ENCODE peak calls at places on chromosomes 7 and 10, in eight cellular contexts. One of them, this sample, is unnamed.

GRCh38 chr7:79789584-79790345 is 336.3 kb upstream of the MAGI2 start:
- DNase-seq in GM23338: no peak
- DNase-seq in HCT116: no peak
- DNase-seq in OCI-LY7: no peak
- DNase-seq in PC-9: no peak
- DNase-seq in PC-3: no peak
- DNase-seq in MM.1S: no peak
- DNase-seq in SK-N-SH: no peak
- DNase-seq in this sample: no peak

GRCh38 chr7:66896441-66896840 is 24.6 kb upstream of the TMEM248 start:
- DNase-seq in SK-N-SH: no peak
- DNase-seq in PC-3: no peak
- DNase-seq in GM23338: no peak
- DNase-seq in OCI-LY7: no peak
- DNase-seq in PC-9: no peak
- DNase-seq in MM.1S: no peak
- DNase-seq in HCT116: no peak
- DNase-seq in this sample: no peak

GRCh38 chr7:16071246-16071857 is 350.0 kb downstream of the CRPPA start:
- DNase-seq in MM.1S: peak; percentile 72
- DNase-seq in PC-9: peak; percentile 16
- DNase-seq in GM23338: peak; percentile 82
- DNase-seq in HCT116: peak; percentile 54
- DNase-seq in OCI-LY7: peak; percentile 61
- DNase-seq in SK-N-SH: peak; percentile 39
- DNase-seq in PC-3: peak; percentile 83
- DNase-seq in this sample: peak; percentile 80

GRCh38 chr10:122490786-122491680 is 29.7 kb downstream of the HTRA1 start:
- DNase-seq in PC-3: no peak
- DNase-seq in HCT116: no peak
- DNase-seq in OCI-LY7: no peak
- DNase-seq in GM23338: peak; percentile 15
- DNase-seq in PC-9: no peak
- DNase-seq in MM.1S: no peak
- DNase-seq in SK-N-SH: no peak
- DNase-seq in this sample: no peak

GRCh38 chr10:16699435-16699834 is 117.8 kb downstream of the RSU1 start:
- DNase-seq in MM.1S: no peak
- DNase-seq in HCT116: no peak
- DNase-seq in OCI-LY7: no peak
- DNase-seq in PC-3: no peak
- DNase-seq in GM23338: no peak
- DNase-seq in PC-9: no peak
- DNase-seq in SK-N-SH: peak; percentile 14
- DNase-seq in this sample: no peak

GRCh38 chr7:157402388-157402703 is 65.5 kb downstream of the DNAJB6 start:
- DNase-seq in MM.1S: no peak
- DNase-seq in GM23338: no peak
- DNase-seq in SK-N-SH: peak; percentile 23
- DNase-seq in HCT116: no peak
- DNase-seq in PC-3: no peak
- DNase-seq in OCI-LY7: no peak
- DNase-seq in PC-9: no peak
- DNase-seq in this sample: no peak

GRCh38 chr7:136523581-136523980 is 344.9 kb upstream of the CHRM2 start:
- DNase-seq in PC-3: no peak
- DNase-seq in MM.1S: no peak
- DNase-seq in HCT116: no peak
- DNase-seq in SK-N-SH: no peak
- DNase-seq in GM23338: no peak
- DNase-seq in OCI-LY7: no peak
- DNase-seq in PC-9: no peak
- DNase-seq in this sample: no peak

GRCh38 chr7:127017196-127017595 is 235.5 kb downstream of the GRM8 start:
- DNase-seq in PC-3: no peak
- DNase-seq in GM23338: no peak
- DNase-seq in OCI-LY7: no peak
- DNase-seq in PC-9: no peak
- DNase-seq in SK-N-SH: no peak
- DNase-seq in HCT116: no peak
- DNase-seq in MM.1S: no peak
- DNase-seq in this sample: no peak

GRCh38 chr10:114684085-114684821 is 26.2 kb upstream of the ABLIM1 start:
- DNase-seq in MM.1S: no peak
- DNase-seq in HCT116: no peak
- DNase-seq in SK-N-SH: peak; percentile 24
- DNase-seq in OCI-LY7: no peak
- DNase-seq in PC-9: no peak
- DNase-seq in GM23338: no peak
- DNase-seq in PC-3: peak; percentile 43
- DNase-seq in this sample: peak; percentile 80

GRCh38 chr10:69439813-69440506 is 11.3 kb upstream of the TSPAN15 start:
- DNase-seq in GM23338: peak; percentile 29
- DNase-seq in SK-N-SH: no peak
- DNase-seq in HCT116: no peak
- DNase-seq in OCI-LY7: no peak
- DNase-seq in MM.1S: no peak
- DNase-seq in PC-9: peak; percentile 81
- DNase-seq in PC-3: peak; percentile 96
- DNase-seq in this sample: peak; percentile 87

GRCh38 chr7:78751253-78751652 is 702.2 kb downstream of the MAGI2 start:
- DNase-seq in GM23338: no peak
- DNase-seq in PC-9: no peak
- DNase-seq in PC-3: no peak
- DNase-seq in SK-N-SH: no peak
- DNase-seq in OCI-LY7: no peak
- DNase-seq in HCT116: no peak
- DNase-seq in MM.1S: no peak
- DNase-seq in this sample: no peak

GRCh38 chr7:78747568-78747967 is 705.9 kb downstream of the MAGI2 start:
- DNase-seq in PC-9: no peak
- DNase-seq in PC-3: no peak
- DNase-seq in OCI-LY7: no peak
- DNase-seq in SK-N-SH: no peak
- DNase-seq in HCT116: no peak
- DNase-seq in GM23338: peak; percentile 30
- DNase-seq in MM.1S: no peak
- DNase-seq in this sample: no peak

GRCh38 chr7:78749052-78749746 is 704.3 kb downstream of the MAGI2 start:
- DNase-seq in OCI-LY7: no peak
- DNase-seq in PC-3: no peak
- DNase-seq in SK-N-SH: no peak
- DNase-seq in GM23338: peak; percentile 42
- DNase-seq in MM.1S: no peak
- DNase-seq in HCT116: no peak
- DNase-seq in PC-9: no peak
- DNase-seq in this sample: no peak

GRCh38 chr7:78742694-78743093 is 710.8 kb downstream of the MAGI2 start:
- DNase-seq in OCI-LY7: no peak
- DNase-seq in GM23338: no peak
- DNase-seq in PC-3: no peak
- DNase-seq in SK-N-SH: no peak
- DNase-seq in PC-9: no peak
- DNase-seq in HCT116: no peak
- DNase-seq in MM.1S: no peak
- DNase-seq in this sample: no peak

GRCh38 chr7:78746261-78746660 is 707.2 kb downstream of the MAGI2 start:
- DNase-seq in SK-N-SH: no peak
- DNase-seq in PC-3: no peak
- DNase-seq in GM23338: no peak
- DNase-seq in OCI-LY7: no peak
- DNase-seq in PC-9: no peak
- DNase-seq in MM.1S: no peak
- DNase-seq in HCT116: no peak
- DNase-seq in this sample: no peak
- TF ChIP-seq CTCF in SK-N-SH: no peak
- TF ChIP-seq CTCF in PC-3: no peak
- TF ChIP-seq CTCF in GM23338: no peak
- TF ChIP-seq CTCF in OCI-LY7: no peak
- TF ChIP-seq CTCF in PC-9: no peak
- TF ChIP-seq CTCF in MM.1S: no peak
- TF ChIP-seq CTCF in HCT116: no peak
- TF ChIP-seq CTCF in this sample: no peak

GRCh38 chr10:34813626-34814227 is 1.4 kb downstream of the PARD3 start:
- DNase-seq in PC-9: peak; percentile 24
- DNase-seq in GM23338: no peak
- DNase-seq in HCT116: no peak
- DNase-seq in OCI-LY7: no peak
- DNase-seq in PC-3: peak; percentile 83
- DNase-seq in SK-N-SH: no peak
- DNase-seq in MM.1S: no peak
- DNase-seq in this sample: peak; percentile 47

GRCh38 chr10:34812771-34813170 is 2.3 kb downstream of the PARD3 start:
- DNase-seq in PC-9: no peak
- DNase-seq in GM23338: no peak
- DNase-seq in SK-N-SH: no peak
- DNase-seq in OCI-LY7: no peak
- DNase-seq in PC-3: no peak
- DNase-seq in HCT116: no peak
- DNase-seq in MM.1S: no peak
- DNase-seq in this sample: no peak

GRCh38 chr10:34815174-34816066 is at the start of gene PARD3:
- DNase-seq in PC-3: peak; percentile 91
- DNase-seq in MM.1S: peak; percentile 83
- DNase-seq in HCT116: no peak
- DNase-seq in SK-N-SH: peak; percentile 95
- DNase-seq in GM23338: peak; percentile 81
- DNase-seq in OCI-LY7: no peak
- DNase-seq in PC-9: peak; percentile 64
- DNase-seq in this sample: peak; percentile 88

GRCh38 chr10:34816067-34817002 is 1.2 kb upstream of the PARD3 start:
- DNase-seq in HCT116: no peak
- DNase-seq in SK-N-SH: peak; percentile 49
- DNase-seq in PC-3: peak; percentile 70
- DNase-seq in GM23338: peak; percentile 56
- DNase-seq in OCI-LY7: no peak
- DNase-seq in PC-9: peak; percentile 26
- DNase-seq in MM.1S: no peak
- DNase-seq in this sample: peak; percentile 42

DNA sequence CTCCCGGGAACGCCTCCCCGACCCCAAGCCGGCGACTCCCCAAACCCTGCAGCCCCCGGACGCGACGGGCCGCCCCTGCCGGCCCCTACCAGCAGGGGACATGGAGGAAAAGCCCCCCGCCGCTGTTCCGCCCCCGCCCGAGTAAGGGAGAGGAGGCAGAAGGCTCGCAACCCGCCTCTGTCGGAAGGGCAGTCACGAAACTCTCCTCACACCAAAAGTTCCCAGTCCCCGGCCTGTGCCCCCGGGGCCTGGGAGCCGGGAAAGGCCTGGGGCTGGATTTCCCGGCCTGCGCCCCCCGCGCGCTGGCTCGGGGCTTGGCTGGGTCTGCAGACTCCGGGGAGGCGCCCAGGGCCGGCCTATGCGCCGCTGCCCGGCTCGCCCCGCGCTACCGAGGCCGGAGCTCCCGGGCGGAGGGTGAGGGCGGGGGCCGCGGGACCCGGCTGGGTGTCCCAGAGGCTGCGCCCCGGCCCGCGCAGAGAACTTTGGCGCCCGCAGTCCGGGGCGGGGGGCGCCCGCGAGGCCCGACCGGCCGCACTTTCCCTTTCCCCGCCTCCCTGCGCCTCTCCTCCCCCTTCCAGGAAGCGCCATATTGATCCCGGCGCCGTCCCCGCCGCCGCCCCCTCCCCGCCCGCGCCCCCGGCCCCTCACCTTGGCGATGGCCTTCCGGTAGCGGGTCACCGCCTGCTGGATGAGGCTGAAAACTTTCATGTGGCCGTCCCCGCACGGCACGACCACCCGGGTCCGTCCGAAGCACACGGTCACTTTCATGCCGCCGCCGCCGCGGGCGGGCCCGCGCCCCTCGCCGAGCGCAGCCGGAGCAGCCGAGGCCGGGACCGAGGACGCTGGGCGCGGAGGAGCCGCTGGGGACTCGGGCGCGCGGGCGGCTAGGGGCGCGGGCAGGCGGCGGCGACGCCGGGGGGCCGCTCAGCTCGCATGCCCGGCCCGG is 595 bp downstream of the PARD3 start:
- DNase-seq in OCI-LY7: no peak
- DNase-seq in HCT116: no peak
- DNase-seq in MM.1S: peak; percentile 46
- DNase-seq in GM23338: peak; percentile 80
- DNase-seq in PC-9: peak; percentile 47
- DNase-seq in PC-3: peak; percentile 72
- DNase-seq in SK-N-SH: peak; percentile 91
- DNase-seq in this sample: peak; percentile 82
- H3K4me2 ChIP-seq in OCI-LY7: no peak overlapping the region
- H3K4me2 ChIP-seq in HCT116: peak overlapping the region; percentile 81
- H3K4me2 ChIP-seq in MM.1S: peak overlapping the region; percentile 96
- H3K4me2 ChIP-seq in GM23338: peak overlapping the region; percentile 99
- H3K4me2 ChIP-seq in PC-9: peak overlapping the region; percentile 97
- H3K4me2 ChIP-seq in PC-3: peak overlapping the region; percentile 90
- H3K4me2 ChIP-seq in SK-N-SH: peak overlapping the region; percentile 85
- H3K4me2 ChIP-seq in this sample: peak overlapping the region; percentile 93

DNA sequence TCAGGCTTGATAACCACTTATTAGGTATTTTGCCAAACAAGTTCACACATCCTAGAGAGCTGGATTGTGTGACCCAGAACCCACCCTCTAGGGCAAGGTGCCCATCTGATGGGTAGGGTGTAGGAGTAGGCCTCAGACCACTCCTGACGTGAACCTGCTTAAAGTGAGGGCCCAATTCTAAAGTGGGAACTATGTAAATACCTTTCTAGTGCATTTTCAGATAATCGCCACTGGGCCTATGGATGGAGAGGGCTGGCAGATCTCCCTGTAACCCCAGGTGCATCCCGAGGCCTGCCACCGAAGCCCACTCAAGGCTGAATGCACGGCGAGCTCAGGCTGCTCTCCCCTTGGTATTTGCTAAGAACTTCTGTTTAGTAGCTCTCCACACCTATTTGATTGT is 71.5 kb downstream of the IKZF1 start:
- DNase-seq in OCI-LY7: no peak
- DNase-seq in HCT116: no peak
- DNase-seq in PC-3: no peak
- DNase-seq in SK-N-SH: no peak
- DNase-seq in MM.1S: no peak
- DNase-seq in GM23338: no peak
- DNase-seq in PC-9: no peak
- DNase-seq in this sample: no peak
- H3K9me2 ChIP-seq in OCI-LY7: no peaks in the 10 kb centered on the region
- H3K9me2 ChIP-seq in HCT116: no peaks in the 10 kb centered on the region
- H3K9me2 ChIP-seq in PC-3: no peaks in the 10 kb centered on the region
- H3K9me2 ChIP-seq in SK-N-SH: no peaks in the 10 kb centered on the region
- H3K9me2 ChIP-seq in MM.1S: no peaks in the 10 kb centered on the region
- H3K9me2 ChIP-seq in GM23338: no peaks in the 10 kb centered on the region
- H3K9me2 ChIP-seq in PC-9: no peaks in the 10 kb centered on the region
- H3K9me2 ChIP-seq in this sample: no peaks in the 10 kb centered on the region

GRCh38 chr7:3393862-3394261 is 92.8 kb downstream of the SDK1 start:
- DNase-seq in SK-N-SH: no peak
- DNase-seq in GM23338: no peak
- DNase-seq in PC-9: no peak
- DNase-seq in PC-3: no peak
- DNase-seq in HCT116: no peak
- DNase-seq in OCI-LY7: no peak
- DNase-seq in MM.1S: no peak
- DNase-seq in this sample: no peak

GRCh38 chr7:3397324-3397723 is 96.3 kb downstream of the SDK1 start:
- DNase-seq in PC-9: no peak
- DNase-seq in OCI-LY7: no peak
- DNase-seq in MM.1S: no peak
- DNase-seq in HCT116: no peak
- DNase-seq in PC-3: no peak
- DNase-seq in SK-N-SH: no peak
- DNase-seq in GM23338: no peak
- DNase-seq in this sample: no peak

GRCh38 chr7:3404490-3404889 is 103.4 kb downstream of the SDK1 start:
- DNase-seq in PC-3: peak; percentile 74
- DNase-seq in MM.1S: no peak
- DNase-seq in PC-9: no peak
- DNase-seq in OCI-LY7: no peak
- DNase-seq in HCT116: no peak
- DNase-seq in GM23338: no peak
- DNase-seq in SK-N-SH: peak; percentile 67
- DNase-seq in this sample: peak; percentile 26

GRCh38 chr7:3399858-3400257 is 98.8 kb downstream of the SDK1 start:
- DNase-seq in GM23338: peak; percentile 95
- DNase-seq in OCI-LY7: peak; percentile 35
- DNase-seq in SK-N-SH: no peak
- DNase-seq in PC-3: peak; percentile 55
- DNase-seq in PC-9: peak; percentile 15
- DNase-seq in HCT116: peak; percentile 49
- DNase-seq in MM.1S: no peak
- DNase-seq in this sample: peak; percentile 22
- TF ChIP-seq CTCF in GM23338: peak; percentile 92
- TF ChIP-seq CTCF in OCI-LY7: peak; percentile 66
- TF ChIP-seq CTCF in SK-N-SH: peak; percentile 36
- TF ChIP-seq CTCF in PC-3: peak; percentile 73
- TF ChIP-seq CTCF in PC-9: peak; percentile 62
- TF ChIP-seq CTCF in HCT116: peak; percentile 94
- TF ChIP-seq CTCF in MM.1S: no peak
- TF ChIP-seq CTCF in this sample: peak; percentile 12

This sample was measured in hepatocyte.